ENCODE peak calls at places on chromosomes 5 and 9, in five cellular contexts. One of them, this sample, is unnamed.

GRCh38 chr5:167049043-167049663 is 1242.3 kb upstream of the WWC1 start:
- DNase-seq in keratinocyte: peak; percentile 2
- DNase-seq in AG04450: no peak
- DNase-seq in fibroblast of lung: peak; percentile 70
- DNase-seq in left ventricle myocardium inferior: no peak
- DNase-seq in this sample: peak; percentile 9

GRCh38 chr9:111187376-111187775 is 142.6 kb downstream of the OR2K2 start:
- DNase-seq in left ventricle myocardium inferior: no peak
- DNase-seq in fibroblast of lung: no peak
- DNase-seq in AG04450: no peak
- DNase-seq in keratinocyte: no peak
- DNase-seq in this sample: peak; percentile 38

GRCh38 chr5:142959683-142960308 is 189.6 kb downstream of the ARHGAP26 start:
- DNase-seq in AG04450: no peak
- DNase-seq in left ventricle myocardium inferior: no peak
- DNase-seq in fibroblast of lung: no peak
- DNase-seq in keratinocyte: no peak
- DNase-seq in this sample: no peak

GRCh38 chr5:176530983-176531901 is 6.0 kb downstream of the RNF44 start:
- DNase-seq in AG04450: peak; percentile 42
- DNase-seq in keratinocyte: no peak
- DNase-seq in left ventricle myocardium inferior: no peak
- DNase-seq in fibroblast of lung: peak; percentile 51
- DNase-seq in this sample: no peak

GRCh38 chr9:73104342-73104741 is 47.3 kb upstream of the ANXA1 start:
- DNase-seq in keratinocyte: no peak
- DNase-seq in AG04450: no peak
- DNase-seq in left ventricle myocardium inferior: no peak
- DNase-seq in fibroblast of lung: no peak
- DNase-seq in this sample: no peak

GRCh38 chr5:145835839-145836222 is 689 bp upstream of the PRELID2 start:
- DNase-seq in left ventricle myocardium inferior: no peak
- DNase-seq in fibroblast of lung: no peak
- DNase-seq in keratinocyte: no peak
- DNase-seq in AG04450: no peak
- DNase-seq in this sample: no peak

GRCh38 chr5:124494540-124495116 is 251.8 kb downstream of the ZNF608 start:
- DNase-seq in keratinocyte: no peak
- DNase-seq in left ventricle myocardium inferior: no peak
- DNase-seq in fibroblast of lung: no peak
- DNase-seq in AG04450: no peak
- DNase-seq in this sample: no peak

GRCh38 chr5:77935516-77936364 is 159.6 kb upstream of the TBCA start:
- DNase-seq in keratinocyte: no peak
- DNase-seq in left ventricle myocardium inferior: no peak
- DNase-seq in fibroblast of lung: peak; percentile 27
- DNase-seq in AG04450: no peak
- DNase-seq in this sample: no peak

GRCh38 chr5:55894135-55894534 is 43.0 kb downstream of the IL31RA start:
- DNase-seq in left ventricle myocardium inferior: no peak
- DNase-seq in AG04450: no peak
- DNase-seq in fibroblast of lung: no peak
- DNase-seq in keratinocyte: no peak
- DNase-seq in this sample: no peak

GRCh38 chr9:106035810-106036209 is 341.5 kb downstream of the TMEM38B start:
- DNase-seq in AG04450: no peak
- DNase-seq in keratinocyte: no peak
- DNase-seq in fibroblast of lung: no peak
- DNase-seq in left ventricle myocardium inferior: no peak
- DNase-seq in this sample: no peak

GRCh38 chr5:149857499-149857898 is 87.1 kb downstream of the PDE6A start:
- DNase-seq in keratinocyte: no peak
- DNase-seq in fibroblast of lung: peak; percentile 75
- DNase-seq in left ventricle myocardium inferior: peak; percentile 89
- DNase-seq in AG04450: no peak
- DNase-seq in this sample: peak; percentile 54

GRCh38 chr5:9363026-9363793 is 182.7 kb downstream of the SEMA5A start:
- DNase-seq in left ventricle myocardium inferior: no peak
- DNase-seq in fibroblast of lung: no peak
- DNase-seq in AG04450: no peak
- DNase-seq in keratinocyte: no peak
- DNase-seq in this sample: no peak

GRCh38 chr9:136143215-136144001 is 24.7 kb upstream of the TMEM250 start:
- DNase-seq in AG04450: no peak
- DNase-seq in left ventricle myocardium inferior: no peak
- DNase-seq in fibroblast of lung: peak; percentile 25
- DNase-seq in keratinocyte: no peak
- DNase-seq in this sample: no peak

GRCh38 chr5:156367602-156368001 is 40.6 kb downstream of the SGCD start:
- DNase-seq in fibroblast of lung: peak; percentile 95
- DNase-seq in left ventricle myocardium inferior: no peak
- DNase-seq in keratinocyte: no peak
- DNase-seq in AG04450: peak; percentile 61
- DNase-seq in this sample: no peak

GRCh38 chr9:121532881-121533280 is 33.2 kb upstream of the GGTA1 start:
- DNase-seq in fibroblast of lung: no peak
- DNase-seq in left ventricle myocardium inferior: no peak
- DNase-seq in keratinocyte: no peak
- DNase-seq in AG04450: no peak
- DNase-seq in this sample: no peak

GRCh38 chr9:126663661-126664072 is 49.9 kb downstream of the LMX1B start:
- DNase-seq in AG04450: no peak
- DNase-seq in keratinocyte: no peak
- DNase-seq in left ventricle myocardium inferior: peak; percentile 41
- DNase-seq in fibroblast of lung: no peak
- DNase-seq in this sample: no peak

GRCh38 chr5:79357401-79357800 is 121.5 kb downstream of the JMY start:
- DNase-seq in left ventricle myocardium inferior: no peak
- DNase-seq in AG04450: no peak
- DNase-seq in keratinocyte: no peak
- DNase-seq in fibroblast of lung: peak; percentile 33
- DNase-seq in this sample: no peak

GRCh38 chr9:37902804-37903580 is 935 bp downstream of the SLC25A51 start:
- DNase-seq in AG04450: no peak
- DNase-seq in keratinocyte: no peak
- DNase-seq in fibroblast of lung: peak; percentile 62
- DNase-seq in left ventricle myocardium inferior: no peak
- DNase-seq in this sample: no peak

GRCh38 chr9:37903581-37903830 is 421 bp downstream of the SLC25A51 start:
- DNase-seq in fibroblast of lung: no peak
- DNase-seq in left ventricle myocardium inferior: no peak
- DNase-seq in AG04450: no peak
- DNase-seq in keratinocyte: no peak
- DNase-seq in this sample: no peak

GRCh38 chr9:37904647-37905505 is 949 bp upstream of the SLC25A51 start:
- DNase-seq in left ventricle myocardium inferior: no peak
- DNase-seq in AG04450: no peak
- DNase-seq in fibroblast of lung: peak; percentile 64
- DNase-seq in keratinocyte: no peak
- DNase-seq in this sample: no peak

GRCh38 chr9:37903831-37904646 is at the start of gene SLC25A51:
- DNase-seq in AG04450: peak; percentile 77
- DNase-seq in keratinocyte: peak; percentile 66
- DNase-seq in left ventricle myocardium inferior: peak; percentile 94
- DNase-seq in fibroblast of lung: peak; percentile 93
- DNase-seq in this sample: no peak

DNA sequence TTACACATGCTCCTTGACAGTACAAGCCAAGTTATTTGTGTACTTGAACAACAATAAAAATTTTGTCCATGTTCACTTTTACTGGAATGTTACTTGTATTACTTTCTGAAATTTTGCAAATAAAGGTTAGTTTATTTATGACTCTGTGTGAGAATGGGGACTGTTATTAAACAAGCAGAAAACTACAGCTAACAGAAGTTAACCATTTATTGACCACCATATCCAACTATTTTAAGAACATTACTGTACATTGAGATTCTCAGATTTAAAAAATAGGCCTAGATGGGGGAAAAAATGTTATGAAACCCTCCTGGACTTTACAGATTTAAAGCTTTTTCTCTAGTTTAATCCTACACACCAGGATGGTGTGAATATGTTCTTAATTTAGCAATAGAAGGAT is 1.8 kb downstream of the SLC25A51 start:
- DNase-seq in fibroblast of lung: no peak
- DNase-seq in AG04450: no peak
- DNase-seq in keratinocyte: no peak
- DNase-seq in left ventricle myocardium inferior: no peak
- DNase-seq in this sample: no peak
- H3K4me3 ChIP-seq in fibroblast of lung: peak overlapping the region; percentile 74
- H3K4me3 ChIP-seq in AG04450: peak overlapping the region; percentile 83
- H3K4me3 ChIP-seq in keratinocyte: no peak overlapping the region
- H3K4me3 ChIP-seq in left ventricle myocardium inferior: no peak overlapping the region
- H3K4me3 ChIP-seq in this sample: no peak overlapping the region

GRCh38 chr5:91311697-91312501 is 71.2 kb downstream of the ARRDC3 start:
- DNase-seq in keratinocyte: peak; percentile 26
- DNase-seq in fibroblast of lung: peak; percentile 99
- DNase-seq in AG04450: peak; percentile 96
- DNase-seq in left ventricle myocardium inferior: peak; percentile 49
- DNase-seq in this sample: peak; percentile 97
- TF ChIP-seq CTCF in keratinocyte: no peak
- TF ChIP-seq CTCF in fibroblast of lung: no peak
- TF ChIP-seq CTCF in AG04450: no peak
- TF ChIP-seq CTCF in left ventricle myocardium inferior: peak; percentile 19
- TF ChIP-seq CTCF in this sample: peak; percentile 36

DNA sequence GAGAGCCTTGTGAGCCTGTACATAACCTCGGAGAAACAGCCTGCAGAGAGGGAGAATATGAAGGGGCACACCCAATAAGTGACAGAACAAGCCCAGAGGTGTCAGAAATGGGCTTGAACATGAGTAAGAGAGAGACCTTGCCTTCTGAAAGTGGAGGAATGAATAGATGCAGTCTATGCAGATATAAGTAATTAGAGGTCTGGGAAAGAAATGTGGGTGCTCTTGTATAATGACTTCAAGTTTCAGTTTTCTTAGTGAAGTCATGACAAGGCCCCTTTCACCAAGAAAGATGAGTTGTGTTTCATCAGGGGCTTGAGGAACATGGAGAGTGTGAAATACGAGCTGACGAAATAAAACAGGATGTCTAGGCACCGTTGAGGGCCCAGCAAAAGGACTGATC is 15.1 kb downstream of the GRAMD2B start:
- DNase-seq in left ventricle myocardium inferior: no peak
- DNase-seq in fibroblast of lung: no peak
- DNase-seq in AG04450: no peak
- DNase-seq in keratinocyte: no peak
- DNase-seq in this sample: no peak
- H3K4me3 ChIP-seq in left ventricle myocardium inferior: no peak overlapping the region
- H3K4me3 ChIP-seq in fibroblast of lung: no peak overlapping the region
- H3K4me3 ChIP-seq in AG04450: no peak overlapping the region
- H3K4me3 ChIP-seq in keratinocyte: no peak overlapping the region
- H3K4me3 ChIP-seq in this sample: no peak overlapping the region

GRCh38 chr9:89807101-89807395 is 202.2 kb downstream of the GADD45G start:
- DNase-seq in left ventricle myocardium inferior: no peak
- DNase-seq in fibroblast of lung: no peak
- DNase-seq in AG04450: no peak
- DNase-seq in keratinocyte: no peak
- DNase-seq in this sample: no peak

GRCh38 chr9:89806371-89807100 is 201.7 kb downstream of the GADD45G start:
- DNase-seq in left ventricle myocardium inferior: no peak
- DNase-seq in AG04450: no peak
- DNase-seq in keratinocyte: no peak
- DNase-seq in fibroblast of lung: no peak
- DNase-seq in this sample: peak; percentile 52

GRCh38 chr9:89808801-89809200 is 204.0 kb downstream of the GADD45G start:
- DNase-seq in fibroblast of lung: no peak
- DNase-seq in left ventricle myocardium inferior: no peak
- DNase-seq in AG04450: no peak
- DNase-seq in keratinocyte: no peak
- DNase-seq in this sample: no peak

GRCh38 chr9:89807682-89808075 is 202.9 kb downstream of the GADD45G start:
- DNase-seq in left ventricle myocardium inferior: no peak
- DNase-seq in keratinocyte: no peak
- DNase-seq in AG04450: no peak
- DNase-seq in fibroblast of lung: no peak
- DNase-seq in this sample: no peak

DNA sequence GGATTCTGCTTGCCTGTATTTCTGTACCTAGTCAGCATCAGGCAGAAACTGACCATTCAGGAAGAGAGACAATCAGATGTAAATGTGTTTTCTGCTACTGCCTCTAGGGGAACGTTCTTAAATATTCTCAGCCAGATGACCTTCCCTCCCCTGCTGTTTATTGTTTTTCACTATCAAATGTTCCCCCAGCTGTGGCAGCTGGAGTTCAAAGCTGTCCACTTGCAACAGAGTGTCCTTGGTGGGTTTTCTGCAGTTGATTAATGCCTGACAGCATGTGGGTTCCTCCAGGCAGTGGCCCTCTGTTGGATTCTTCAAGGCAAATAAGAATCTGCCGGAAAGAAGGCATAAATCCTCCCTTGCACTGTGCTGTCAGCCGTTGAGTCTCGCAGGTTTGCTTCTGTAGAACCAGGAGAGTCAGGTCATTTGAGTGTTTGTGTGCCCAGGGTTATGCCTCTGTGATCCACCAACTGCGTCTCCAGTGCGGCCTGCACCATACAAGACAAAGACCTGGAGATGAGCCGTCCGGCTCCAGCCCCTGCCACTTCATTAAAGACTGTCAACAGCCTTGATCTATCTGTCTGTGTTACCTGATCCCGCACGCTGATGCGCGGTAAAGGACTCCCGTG is 203.4 kb downstream of the GADD45G start:
- DNase-seq in AG04450: no peak
- DNase-seq in fibroblast of lung: no peak
- DNase-seq in left ventricle myocardium inferior: no peak
- DNase-seq in keratinocyte: no peak
- DNase-seq in this sample: no peak
- TF ChIP-seq CTCF in AG04450: no peak
- TF ChIP-seq CTCF in fibroblast of lung: peak; percentile 3
- TF ChIP-seq CTCF in left ventricle myocardium inferior: peak; percentile 28
- TF ChIP-seq CTCF in keratinocyte: no peak
- TF ChIP-seq CTCF in this sample: peak; percentile 27

GRCh38 chr9:35161713-35162604 is at the start of gene UNC13B:
- DNase-seq in AG04450: peak; percentile 74
- DNase-seq in fibroblast of lung: peak; percentile 90
- DNase-seq in left ventricle myocardium inferior: peak; percentile 95
- DNase-seq in keratinocyte: peak; percentile 52
- DNase-seq in this sample: peak; percentile 53

GRCh38 chr9:35163413-35163812 is 1.6 kb downstream of the UNC13B start:
- DNase-seq in keratinocyte: no peak
- DNase-seq in fibroblast of lung: no peak
- DNase-seq in left ventricle myocardium inferior: no peak
- DNase-seq in AG04450: no peak
- DNase-seq in this sample: no peak

GRCh38 chr9:35164711-35165110 is 2.9 kb downstream of the UNC13B start:
- DNase-seq in keratinocyte: no peak
- DNase-seq in left ventricle myocardium inferior: no peak
- DNase-seq in fibroblast of lung: peak; percentile 22
- DNase-seq in AG04450: no peak
- DNase-seq in this sample: peak; percentile 12

GRCh38 chr9:35158501-35159280 is 3.1 kb upstream of the UNC13B start:
- DNase-seq in AG04450: no peak
- DNase-seq in left ventricle myocardium inferior: no peak
- DNase-seq in keratinocyte: no peak
- DNase-seq in fibroblast of lung: no peak
- DNase-seq in this sample: no peak

GRCh38 chr9:35162605-35163315 is 951 bp downstream of the UNC13B start:
- DNase-seq in fibroblast of lung: peak; percentile 7
- DNase-seq in AG04450: no peak
- DNase-seq in left ventricle myocardium inferior: no peak
- DNase-seq in keratinocyte: no peak
- DNase-seq in this sample: peak; percentile 13
- H3K4me3 ChIP-seq in fibroblast of lung: peak overlapping the region; percentile 70
- H3K4me3 ChIP-seq in AG04450: peak overlapping the region; percentile 88
- H3K4me3 ChIP-seq in left ventricle myocardium inferior: peak overlapping the region; percentile 83
- H3K4me3 ChIP-seq in keratinocyte: peak overlapping the region; percentile 73
- H3K4me3 ChIP-seq in this sample: peak overlapping the region; percentile 94

This sample was measured in epithelial cell of proximal tubule.